ENCODE peak calls at places on chromosome 21, in eight cellular contexts. One of them, this sample, is unnamed.

GRCh38 chr21:33231526-33231925 is 1.8 kb downstream of the IFNAR2 start:
- DNase-seq in MM.1S: no peak
- DNase-seq in HCT116: no peak
- DNase-seq in GM23338: no peak
- DNase-seq in GM23248: no peak
- DNase-seq in PC-3: no peak
- DNase-seq in OCI-LY7: no peak
- DNase-seq in neural progenitor cell: no peak
- DNase-seq in this sample: no peak

GRCh38 chr21:40200962-40201361 is 333.7 kb downstream of the PCP4 start:
- DNase-seq in GM23338: no peak
- DNase-seq in HCT116: no peak
- DNase-seq in neural progenitor cell: no peak
- DNase-seq in GM23248: no peak
- DNase-seq in MM.1S: no peak
- DNase-seq in PC-3: no peak
- DNase-seq in OCI-LY7: no peak
- DNase-seq in this sample: no peak

GRCh38 chr21:45856422-45856821 is 125.1 kb upstream of the COL6A1 start:
- DNase-seq in MM.1S: no peak
- DNase-seq in neural progenitor cell: no peak
- DNase-seq in OCI-LY7: no peak
- DNase-seq in HCT116: no peak
- DNase-seq in PC-3: no peak
- DNase-seq in GM23248: no peak
- DNase-seq in GM23338: no peak
- DNase-seq in this sample: no peak

GRCh38 chr21:25809013-25809412 is 74.2 kb downstream of the GABPA start:
- DNase-seq in MM.1S: no peak
- DNase-seq in HCT116: no peak
- DNase-seq in GM23248: peak
- DNase-seq in PC-3: peak
- DNase-seq in GM23338: no peak
- DNase-seq in neural progenitor cell: no peak
- DNase-seq in OCI-LY7: no peak
- DNase-seq in this sample: no peak

GRCh38 chr21:46005081-46005480 is 23.5 kb downstream of the COL6A1 start:
- DNase-seq in OCI-LY7: no peak
- DNase-seq in neural progenitor cell: no peak
- DNase-seq in GM23338: no peak
- DNase-seq in PC-3: no peak
- DNase-seq in MM.1S: no peak
- DNase-seq in HCT116: no peak
- DNase-seq in GM23248: peak
- DNase-seq in this sample: no peak

GRCh38 chr21:25691931-25692330 is 42.8 kb downstream of the ATP5PF start:
- DNase-seq in OCI-LY7: no peak
- DNase-seq in HCT116: no peak
- DNase-seq in PC-3: no peak
- DNase-seq in neural progenitor cell: no peak
- DNase-seq in GM23338: no peak
- DNase-seq in GM23248: no peak
- DNase-seq in MM.1S: no peak
- DNase-seq in this sample: no peak

GRCh38 chr21:46570631-46571030 is 34.3 kb downstream of the S100B start:
- DNase-seq in GM23248: no peak
- DNase-seq in HCT116: no peak
- DNase-seq in MM.1S: no peak
- DNase-seq in OCI-LY7: no peak
- DNase-seq in neural progenitor cell: no peak
- DNase-seq in GM23338: no peak
- DNase-seq in PC-3: no peak
- DNase-seq in this sample: no peak

GRCh38 chr21:46048926-46049889 is 48.7 kb upstream of the COL6A2 start:
- DNase-seq in GM23248: peak
- DNase-seq in neural progenitor cell: no peak
- DNase-seq in OCI-LY7: no peak
- DNase-seq in PC-3: peak
- DNase-seq in MM.1S: no peak
- DNase-seq in GM23338: peak
- DNase-seq in HCT116: no peak
- DNase-seq in this sample: peak

GRCh38 chr21:45889961-45890360 is 91.6 kb upstream of the COL6A1 start:
- DNase-seq in neural progenitor cell: peak
- DNase-seq in HCT116: no peak
- DNase-seq in MM.1S: no peak
- DNase-seq in GM23338: no peak
- DNase-seq in GM23248: peak
- DNase-seq in PC-3: no peak
- DNase-seq in OCI-LY7: no peak
- DNase-seq in this sample: no peak

GRCh38 chr21:26732442-26733221 is 112.6 kb downstream of the ADAMTS1 start:
- DNase-seq in OCI-LY7: peak
- DNase-seq in PC-3: peak
- DNase-seq in MM.1S: no peak
- DNase-seq in HCT116: no peak
- DNase-seq in neural progenitor cell: peak
- DNase-seq in GM23248: peak
- DNase-seq in GM23338: peak
- DNase-seq in this sample: peak

GRCh38 chr21:35020446-35020845 is 28.7 kb downstream of the RUNX1 start:
- DNase-seq in OCI-LY7: peak
- DNase-seq in neural progenitor cell: no peak
- DNase-seq in MM.1S: no peak
- DNase-seq in PC-3: no peak
- DNase-seq in GM23338: no peak
- DNase-seq in HCT116: no peak
- DNase-seq in GM23248: no peak
- DNase-seq in this sample: no peak

GRCh38 chr21:14243877-14244276 is 27.9 kb downstream of the RBM11 start:
- DNase-seq in MM.1S: no peak
- DNase-seq in GM23248: no peak
- DNase-seq in neural progenitor cell: no peak
- DNase-seq in OCI-LY7: no peak
- DNase-seq in GM23338: no peak
- DNase-seq in HCT116: no peak
- DNase-seq in PC-3: no peak
- DNase-seq in this sample: peak

GRCh38 chr21:36723371-36723881 is 24.5 kb downstream of the SIM2 start:
- DNase-seq in GM23338: no peak
- DNase-seq in OCI-LY7: no peak
- DNase-seq in MM.1S: no peak
- DNase-seq in neural progenitor cell: no peak
- DNase-seq in GM23248: no peak
- DNase-seq in HCT116: no peak
- DNase-seq in PC-3: no peak
- DNase-seq in this sample: no peak

GRCh38 chr21:33411949-33412430 is 8.8 kb downstream of the IFNGR2 start:
- DNase-seq in OCI-LY7: no peak
- DNase-seq in PC-3: no peak
- DNase-seq in GM23248: no peak
- DNase-seq in HCT116: no peak
- DNase-seq in neural progenitor cell: no peak
- DNase-seq in MM.1S: no peak
- DNase-seq in GM23338: no peak
- DNase-seq in this sample: peak

GRCh38 chr21:29669416-29669815 is 270.4 kb downstream of the GRIK1 start:
- DNase-seq in GM23248: no peak
- DNase-seq in MM.1S: no peak
- DNase-seq in HCT116: no peak
- DNase-seq in OCI-LY7: no peak
- DNase-seq in PC-3: no peak
- DNase-seq in neural progenitor cell: no peak
- DNase-seq in GM23338: no peak
- DNase-seq in this sample: no peak

GRCh38 chr21:31566061-31566460 is 93.4 kb upstream of the SOD1 start:
- DNase-seq in neural progenitor cell: no peak
- DNase-seq in MM.1S: peak
- DNase-seq in OCI-LY7: peak
- DNase-seq in PC-3: peak
- DNase-seq in GM23248: peak
- DNase-seq in HCT116: no peak
- DNase-seq in GM23338: no peak
- DNase-seq in this sample: no peak

GRCh38 chr21:33299181-33299752 is 25.5 kb upstream of the IFNAR1 start:
- DNase-seq in GM23248: no peak
- DNase-seq in neural progenitor cell: no peak
- DNase-seq in GM23338: peak
- DNase-seq in OCI-LY7: peak
- DNase-seq in HCT116: no peak
- DNase-seq in MM.1S: peak
- DNase-seq in PC-3: peak
- DNase-seq in this sample: no peak

GRCh38 chr21:46000182-46000730 is 18.7 kb downstream of the COL6A1 start:
- DNase-seq in MM.1S: no peak
- DNase-seq in GM23338: no peak
- DNase-seq in HCT116: no peak
- DNase-seq in PC-3: no peak
- DNase-seq in OCI-LY7: no peak
- DNase-seq in GM23248: no peak
- DNase-seq in neural progenitor cell: no peak
- DNase-seq in this sample: no peak

GRCh38 chr21:44353200-44353970 is at the start of gene TRPM2:
- DNase-seq in HCT116: no peak
- DNase-seq in MM.1S: no peak
- DNase-seq in OCI-LY7: peak
- DNase-seq in PC-3: no peak
- DNase-seq in GM23248: peak
- DNase-seq in neural progenitor cell: no peak
- DNase-seq in GM23338: no peak
- DNase-seq in this sample: no peak

GRCh38 chr21:29454179-29454578 is 155.5 kb downstream of the BACH1 start:
- DNase-seq in OCI-LY7: no peak
- DNase-seq in PC-3: no peak
- DNase-seq in MM.1S: no peak
- DNase-seq in HCT116: no peak
- DNase-seq in GM23248: no peak
- DNase-seq in neural progenitor cell: no peak
- DNase-seq in GM23338: no peak
- DNase-seq in this sample: no peak

DNA sequence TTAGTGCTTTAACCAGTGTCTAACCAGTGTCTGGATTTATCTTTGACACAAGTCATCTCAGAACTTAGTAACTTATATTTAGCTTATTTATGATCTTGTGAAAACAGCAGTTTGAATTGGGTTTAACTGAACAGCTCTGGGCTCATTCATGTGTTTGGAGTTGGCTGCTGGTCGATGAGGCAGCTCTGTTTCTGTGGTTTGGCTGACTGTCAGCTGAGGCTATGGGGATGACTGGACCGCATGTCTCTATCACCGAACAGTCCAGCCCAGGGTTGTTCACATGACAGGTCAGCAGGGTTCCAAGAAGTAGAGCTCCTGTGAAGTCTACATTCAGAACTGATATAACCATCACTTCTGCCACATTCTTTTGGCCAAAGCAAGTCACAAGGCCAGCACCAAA is 29.1 kb upstream of the C21orf91 start:
- DNase-seq in neural progenitor cell: no peak
- DNase-seq in GM23248: peak
- DNase-seq in MM.1S: no peak
- DNase-seq in PC-3: peak
- DNase-seq in HCT116: no peak
- DNase-seq in OCI-LY7: no peak
- DNase-seq in GM23338: no peak
- DNase-seq in this sample: peak
- TF ChIP-seq EZH2phosphoT487 in neural progenitor cell: no peak
- TF ChIP-seq EZH2phosphoT487 in GM23248: no peak
- TF ChIP-seq EZH2phosphoT487 in MM.1S: no peak
- TF ChIP-seq EZH2phosphoT487 in PC-3: no peak
- TF ChIP-seq EZH2phosphoT487 in HCT116: no peak
- TF ChIP-seq EZH2phosphoT487 in OCI-LY7: no peak
- TF ChIP-seq EZH2phosphoT487 in GM23338: no peak
- TF ChIP-seq EZH2phosphoT487 in this sample: no peak

GRCh38 chr21:15614757-15615156 is 115.0 kb upstream of the USP25 start:
- DNase-seq in OCI-LY7: no peak
- DNase-seq in PC-3: no peak
- DNase-seq in neural progenitor cell: no peak
- DNase-seq in GM23338: no peak
- DNase-seq in HCT116: no peak
- DNase-seq in GM23248: no peak
- DNase-seq in MM.1S: no peak
- DNase-seq in this sample: peak

GRCh38 chr21:15620892-15621291 is 108.9 kb upstream of the USP25 start:
- DNase-seq in PC-3: no peak
- DNase-seq in HCT116: no peak
- DNase-seq in neural progenitor cell: no peak
- DNase-seq in OCI-LY7: no peak
- DNase-seq in GM23248: no peak
- DNase-seq in MM.1S: no peak
- DNase-seq in GM23338: no peak
- DNase-seq in this sample: no peak

GRCh38 chr21:15616864-15617574 is 112.8 kb upstream of the USP25 start:
- DNase-seq in MM.1S: no peak
- DNase-seq in neural progenitor cell: no peak
- DNase-seq in HCT116: no peak
- DNase-seq in GM23248: peak
- DNase-seq in GM23338: no peak
- DNase-seq in PC-3: no peak
- DNase-seq in OCI-LY7: no peak
- DNase-seq in this sample: no peak

DNA sequence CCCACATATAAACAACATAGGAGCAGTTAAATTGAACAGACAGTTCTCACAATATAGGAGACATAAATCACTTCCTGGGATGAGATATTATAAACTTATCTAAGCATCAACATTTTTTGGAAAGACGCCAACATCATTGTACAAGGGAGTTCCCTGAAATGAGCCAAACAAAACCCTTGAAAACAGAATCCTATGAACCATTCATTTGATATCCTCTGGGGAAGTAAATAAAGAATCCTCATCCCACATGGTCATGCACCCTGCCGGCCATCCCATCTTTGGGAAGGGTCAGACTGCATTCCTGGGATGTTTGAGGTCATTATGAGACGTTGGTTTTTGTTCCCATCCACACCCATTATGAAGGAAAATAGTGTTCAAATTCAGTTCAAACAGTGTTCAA is 111.8 kb upstream of the USP25 start:
- DNase-seq in MM.1S: no peak
- DNase-seq in neural progenitor cell: peak
- DNase-seq in GM23248: peak
- DNase-seq in GM23338: peak
- DNase-seq in OCI-LY7: no peak
- DNase-seq in HCT116: no peak
- DNase-seq in PC-3: peak
- DNase-seq in this sample: no peak
- TF ChIP-seq EZH2phosphoT487 in MM.1S: no peak
- TF ChIP-seq EZH2phosphoT487 in neural progenitor cell: no peak
- TF ChIP-seq EZH2phosphoT487 in GM23248: no peak
- TF ChIP-seq EZH2phosphoT487 in GM23338: no peak
- TF ChIP-seq EZH2phosphoT487 in OCI-LY7: no peak
- TF ChIP-seq EZH2phosphoT487 in HCT116: no peak
- TF ChIP-seq EZH2phosphoT487 in PC-3: no peak
- TF ChIP-seq EZH2phosphoT487 in this sample: no peak

GRCh38 chr21:42850866-42851391 is 28.4 kb downstream of the WDR4 start:
- DNase-seq in neural progenitor cell: peak
- DNase-seq in HCT116: no peak
- DNase-seq in MM.1S: no peak
- DNase-seq in PC-3: peak
- DNase-seq in GM23248: peak
- DNase-seq in GM23338: peak
- DNase-seq in OCI-LY7: peak
- DNase-seq in this sample: no peak
- TF ChIP-seq EZH2phosphoT487 in neural progenitor cell: no peak
- TF ChIP-seq EZH2phosphoT487 in HCT116: no peak
- TF ChIP-seq EZH2phosphoT487 in MM.1S: no peak
- TF ChIP-seq EZH2phosphoT487 in PC-3: no peak
- TF ChIP-seq EZH2phosphoT487 in GM23248: no peak
- TF ChIP-seq EZH2phosphoT487 in GM23338: no peak
- TF ChIP-seq EZH2phosphoT487 in OCI-LY7: no peak
- TF ChIP-seq EZH2phosphoT487 in this sample: no peak

GRCh38 chr21:38470762-38471161 is 27.5 kb downstream of the ERG start:
- DNase-seq in HCT116: no peak
- DNase-seq in PC-3: peak
- DNase-seq in MM.1S: no peak
- DNase-seq in GM23248: peak
- DNase-seq in GM23338: no peak
- DNase-seq in OCI-LY7: no peak
- DNase-seq in neural progenitor cell: no peak
- DNase-seq in this sample: no peak
- TF ChIP-seq EZH2phosphoT487 in HCT116: no peak
- TF ChIP-seq EZH2phosphoT487 in PC-3: no peak
- TF ChIP-seq EZH2phosphoT487 in MM.1S: no peak
- TF ChIP-seq EZH2phosphoT487 in GM23248: no peak
- TF ChIP-seq EZH2phosphoT487 in GM23338: no peak
- TF ChIP-seq EZH2phosphoT487 in OCI-LY7: no peak
- TF ChIP-seq EZH2phosphoT487 in neural progenitor cell: no peak
- TF ChIP-seq EZH2phosphoT487 in this sample: no peak